ENCODE peak calls at places on chromosomes 1 and 21, in four cellular contexts. K is testis, W is IMR-90, O is tibial nerve. G is an unnamed sample. For H3K4me1 and H3K27me3, the result is how much of the 10 kb centered on the place peaks cover.

GRCh38 chr1:246647113-246647512 is 77.1 kb upstream of the SCCPDH start:
- DNase-seq in K (peak), W (peak), O (no peak), G (no peak)

GRCh38 chr1:111404588-111404987 is 22.9 kb downstream of the OVGP1 start:
- DNase-seq in K (no peak), W (no peak), O (no peak), G (no peak)

GRCh38 chr1:246971322-246971721 is 36.5 kb downstream of the ZNF695 start:
- DNase-seq in K (peak), W (peak), O (no peak), G (peak)

GRCh38 chr1:57599233-57599994 is 175.6 kb upstream of the DAB1 start:
- DNase-seq in K (no peak), W (peak), O (no peak), G (no peak)

GRCh38 chr1:234598974-234599616 is 10.9 kb downstream of the IRF2BP2 start:
- DNase-seq in K (no peak), W (no peak), O (peak), G (peak)

GRCh38 chr1:175792126-175792525 is 48.7 kb upstream of the TNR start:
- DNase-seq in K (no peak), W (no peak), O (no peak), G (no peak)

GRCh38 chr1:22831729-22832413 is 121.2 kb downstream of the EPHB2 start:
- DNase-seq in K (no peak), W (peak), O (no peak), G (no peak)

GRCh38 chr1:8314346-8315280 is 3.3 kb upstream of the SLC45A1 start:
- DNase-seq in K (peak), W (peak), O (peak), G (peak)

GRCh38 chr1:31930827-31931226 is 7.3 kb downstream of the PTP4A2 start:
- DNase-seq in K (no peak), W (no peak), O (no peak), G (no peak)

GRCh38 chr1:2046225-2046917 is 3.8 kb upstream of the PRKCZ start:
- DNase-seq in K (peak), W (no peak), O (no peak), G (no peak)

GRCh38 chr1:10733967-10734366 is 62.5 kb downstream of the CASZ1 start:
- DNase-seq in K (no peak), W (no peak), O (no peak), G (no peak)

GRCh38 chr1:189609206-189609605 is 868.5 kb downstream of the BRINP3 start:
- DNase-seq in K (no peak), W (no peak), O (no peak), G (no peak)

GRCh38 chr1:78263459-78263858 is 217.7 kb downstream of the GIPC2 start:
- DNase-seq in K (no peak), W (no peak), O (no peak), G (no peak)

GRCh38 chr1:234597894-234598293 is 12.1 kb downstream of the IRF2BP2 start:
- DNase-seq in K (no peak), W (peak), O (no peak), G (peak)

GRCh38 chr1:17624540-17625256 is 85.2 kb downstream of the ARHGEF10L start:
- DNase-seq in K (no peak), W (peak), O (no peak), G (no peak)

GRCh38 chr1:89888480-89889335 is 67.9 kb downstream of the LRRC8D start:
- DNase-seq in K (no peak), W (peak), O (no peak), G (no peak)

GRCh38 chr1:225469051-225469450 is 41.2 kb upstream of the LBR start:
- DNase-seq in K (no peak), W (no peak), O (no peak), G (peak)

GRCh38 chr21:46100426-46100825 is 2.5 kb downstream of the COL6A2 start:
- DNase-seq in K (no peak), W (peak), O (no peak), G (no peak)

GRCh38 chr21:21897275-21897883 is 899.2 kb downstream of the NCAM2 start:
- DNase-seq in K (no peak), W (no peak), O (no peak), G (no peak)

GRCh38 chr1:47978486-47978885 is 18.7 kb downstream of the TRABD2B start:
- DNase-seq in K (no peak), W (peak), O (no peak), G (no peak)

GRCh38 chr21:31117046-31117916 is 79.0 kb upstream of the KRTAP19-8 start:
- DNase-seq in K (no peak), W (peak), O (no peak), G (no peak)

GRCh38 chr1:229378586-229379442 is 36.0 kb upstream of the CCSAP start:
- DNase-seq in K (no peak), W (no peak), O (no peak), G (no peak)

GRCh38 chr1:33459766-33460543 is 12.5 kb upstream of the ZSCAN20 start:
- DNase-seq in K (no peak), W (peak), O (no peak), G (no peak)

GRCh38 chr1:108646265-108646660 is 14.6 kb downstream of the HENMT1 start:
- DNase-seq in K (no peak), W (no peak), O (no peak), G (no peak)

GRCh38 chr1:108645479-108646184 is 15.3 kb downstream of the HENMT1 start:
- DNase-seq in K (no peak), W (no peak), O (no peak), G (no peak)

GRCh38 chr1:108643492-108644333 is 17.2 kb downstream of the HENMT1 start:
- DNase-seq in K (peak), W (peak), O (no peak), G (no peak)

GRCh38 chr1:108644984-108645383 is 15.9 kb downstream of the HENMT1 start:
- DNase-seq in K (no peak), W (no peak), O (no peak), G (no peak)

GRCh38 chr1:108646661-108647269 is 14.1 kb downstream of the HENMT1 start:
- DNase-seq in K (peak), W (peak), O (peak), G (peak)
- TF ChIP-seq POLR2A in K (no peak), W (no peak), O (no peak), G (no peak)

GRCh38 chr1:9375912-9376311 is 83.2 kb downstream of the SPSB1 start:
- DNase-seq in K (peak), W (no peak), O (peak), G (peak)
- H3K4me1 ChIP-seq in K (under half), W (under half), O (under half), G (under half)

GRCh38 chr1:169072945-169073725 is 33.4 kb upstream of the ATP1B1 start:
- DNase-seq in K (no peak), W (no peak), O (no peak), G (no peak)
- H3K27me3 ChIP-seq in K (under half), W (under half), O (under half), G (under half)

DNA sequence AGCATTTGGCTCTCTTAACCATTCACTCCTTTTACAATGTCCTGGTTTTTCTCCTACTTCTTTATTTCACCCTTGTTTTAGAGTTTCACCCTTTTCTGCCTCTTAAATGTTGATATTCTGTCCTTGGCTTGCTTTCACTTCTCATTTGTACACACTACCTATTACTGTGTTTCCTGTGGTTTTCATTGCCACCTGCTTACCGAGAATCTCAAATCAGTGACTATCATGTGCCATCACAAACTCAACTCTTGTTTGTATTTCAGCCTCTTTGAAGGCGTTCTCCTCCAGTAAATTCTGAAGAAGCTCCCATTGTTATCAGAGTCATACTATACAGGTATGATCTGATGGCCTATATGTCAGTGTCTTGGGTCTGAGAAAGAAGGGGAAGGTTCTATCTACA is 65.7 kb downstream of the NPHS2 start:
- DNase-seq in K (no peak), W (no peak), O (no peak), G (no peak)
- TF ChIP-seq POLR2A in K (no peak), W (no peak), O (no peak), G (no peak)

GRCh38 chr1:113934006-113934405 is 4.9 kb downstream of the HIPK1 start:
- DNase-seq in K (no peak), W (no peak), O (no peak), G (no peak)
- H3K4me1 ChIP-seq in K (under half), W (under half), O (under half), G (under half)

DNA sequence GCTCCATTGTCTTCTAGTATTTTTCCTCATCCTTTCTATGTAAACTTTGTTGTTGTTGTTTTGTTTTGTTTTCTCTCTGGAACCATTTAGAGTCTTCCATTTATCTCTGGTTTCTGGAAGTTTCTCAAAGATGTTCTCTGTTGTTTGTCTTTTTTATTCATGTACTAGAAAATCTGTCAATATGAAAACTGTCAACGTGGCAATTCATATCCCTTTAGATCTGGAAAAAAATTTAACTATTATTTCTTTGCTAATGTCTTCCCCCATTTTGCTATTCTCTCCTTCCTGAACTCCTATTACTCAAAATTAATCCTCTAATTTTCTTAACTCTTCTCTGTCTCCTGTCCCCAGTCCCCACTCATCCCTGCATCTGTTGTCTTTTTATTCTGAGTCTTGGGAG is 55.9 kb upstream of the LRRN2 start:
- DNase-seq in K (no peak), W (no peak), O (no peak), G (no peak)
- H3K27me3 ChIP-seq in K (under half), W (under half), O (under half), G (under half)

GRCh38 chr1:15261155-15262002 is 14.4 kb downstream of the FHAD1 start:
- DNase-seq in K (peak), W (no peak), O (no peak), G (peak)
- TF ChIP-seq POLR2A in K (no peak), W (no peak), O (no peak), G (no peak)

G was measured in uterus.